ENCODE peak calls at places on chromosome 17, in seven cellular contexts. One of them, this sample, is unnamed.

GRCh38 chr17:37708008-37708615 is 36.7 kb downstream of the HNF1B start:
- DNase-seq in AG04450: no peak
- DNase-seq in HEK293T: no peak
- DNase-seq in epithelial cell of esophagus: no peak
- DNase-seq in amniotic epithelial cell: no peak
- DNase-seq in AG09309: no peak
- DNase-seq in germinal center: no peak
- DNase-seq in this sample: no peak

GRCh38 chr17:41529491-41529915 is 1.4 kb upstream of the KRT19 start:
- DNase-seq in AG04450: no peak
- DNase-seq in HEK293T: no peak
- DNase-seq in epithelial cell of esophagus: no peak
- DNase-seq in amniotic epithelial cell: no peak
- DNase-seq in AG09309: no peak
- DNase-seq in germinal center: no peak
- DNase-seq in this sample: no peak

GRCh38 chr17:81694810-81695209 is 8.4 kb upstream of the MRPL12 start:
- DNase-seq in AG04450: no peak
- DNase-seq in HEK293T: no peak
- DNase-seq in epithelial cell of esophagus: no peak
- DNase-seq in amniotic epithelial cell: no peak
- DNase-seq in AG09309: no peak
- DNase-seq in germinal center: no peak
- DNase-seq in this sample: no peak

GRCh38 chr17:27430882-27431491 is 25.3 kb upstream of the KSR1 start:
- DNase-seq in AG04450: no peak
- DNase-seq in HEK293T: peak; percentile 14
- DNase-seq in epithelial cell of esophagus: peak; percentile 56
- DNase-seq in amniotic epithelial cell: peak; percentile 52
- DNase-seq in AG09309: no peak
- DNase-seq in germinal center: no peak
- DNase-seq in this sample: no peak

GRCh38 chr17:27627514-27627913 is 3.5 kb upstream of the LGALS9 start:
- DNase-seq in AG04450: no peak
- DNase-seq in HEK293T: no peak
- DNase-seq in epithelial cell of esophagus: no peak
- DNase-seq in amniotic epithelial cell: no peak
- DNase-seq in AG09309: no peak
- DNase-seq in germinal center: no peak
- DNase-seq in this sample: no peak

GRCh38 chr17:81419333-81419885 is 24.2 kb downstream of the BAHCC1 start:
- DNase-seq in AG04450: peak; percentile 44
- DNase-seq in HEK293T: peak; percentile 76
- DNase-seq in epithelial cell of esophagus: peak; percentile 81
- DNase-seq in amniotic epithelial cell: peak; percentile 83
- DNase-seq in AG09309: peak; percentile 86
- DNase-seq in germinal center: no peak
- DNase-seq in this sample: no peak

GRCh38 chr17:13031718-13032350 is 14.0 kb upstream of the ELAC2 start:
- DNase-seq in AG04450: peak; percentile 13
- DNase-seq in HEK293T: peak; percentile 68
- DNase-seq in epithelial cell of esophagus: peak; percentile 54
- DNase-seq in amniotic epithelial cell: peak; percentile 23
- DNase-seq in AG09309: no peak
- DNase-seq in germinal center: peak; percentile 72
- DNase-seq in this sample: no peak

GRCh38 chr17:13931752-13932477 is 137.4 kb upstream of the COX10 start:
- DNase-seq in AG04450: no peak
- DNase-seq in HEK293T: no peak
- DNase-seq in epithelial cell of esophagus: peak; percentile 76
- DNase-seq in amniotic epithelial cell: no peak
- DNase-seq in AG09309: no peak
- DNase-seq in germinal center: peak; percentile 41
- DNase-seq in this sample: no peak

GRCh38 chr17:3818786-3819185 is 17.8 kb upstream of the ITGAE start:
- DNase-seq in AG04450: no peak
- DNase-seq in HEK293T: no peak
- DNase-seq in epithelial cell of esophagus: no peak
- DNase-seq in amniotic epithelial cell: no peak
- DNase-seq in AG09309: no peak
- DNase-seq in germinal center: peak; percentile 49
- DNase-seq in this sample: peak; percentile 23

GRCh38 chr17:15649861-15650391 is 30.4 kb upstream of the FBXW10B start:
- DNase-seq in AG04450: no peak
- DNase-seq in HEK293T: peak; percentile 1
- DNase-seq in epithelial cell of esophagus: peak; percentile 78
- DNase-seq in amniotic epithelial cell: no peak
- DNase-seq in AG09309: no peak
- DNase-seq in germinal center: no peak
- DNase-seq in this sample: no peak

GRCh38 chr17:82022310-82022980 is at the start of gene CENPX:
- DNase-seq in AG04450: no peak
- DNase-seq in HEK293T: no peak
- DNase-seq in epithelial cell of esophagus: no peak
- DNase-seq in amniotic epithelial cell: no peak
- DNase-seq in AG09309: no peak
- DNase-seq in germinal center: no peak
- DNase-seq in this sample: no peak

This sample was measured in glomerular endothelial cell.